ENCODE peak calls at places on chromosomes 2 and 18, in six cellular contexts. D, N, Y, H, S and V are unnamed samples.
A peak's percentile ranks its signal among the peaks of the same experiment; 100 is the strongest.

GRCh38 chr2:236572482-236572881 is 2.9 kb downstream of the ACKR3 start:
- DNase-seq in Y (no peak), N (no peak), S (no peak), H (peak; percentile 46), D (no peak), V (no peak)

GRCh38 chr2:42032796-42033195 is 15.0 kb upstream of the PKDCC start:
- DNase-seq in D (no peak), S (no peak), N (no peak), Y (no peak), H (no peak), V (no peak)

GRCh38 chr2:226798422-226799210 is 1.0 kb downstream of the IRS1 start:
- DNase-seq in N (peak; percentile 67), Y (peak; percentile 55), D (no peak), S (no peak), H (peak; percentile 76), V (peak; percentile 34)

GRCh38 chr2:47509981-47510380 is 107.0 kb downstream of the MSH2 start:
- DNase-seq in N (no peak), Y (no peak), D (no peak), S (no peak), H (no peak), V (no peak)

GRCh38 chr2:186059096-186059495 is 320.5 kb downstream of the FSIP2 start:
- DNase-seq in Y (peak; percentile 27), D (no peak), N (no peak), S (no peak), H (no peak), V (no peak)

GRCh38 chr2:216142540-216142939 is 33.4 kb downstream of the XRCC5 start:
- DNase-seq in N (no peak), D (no peak), Y (peak; percentile 91), S (no peak), H (no peak), V (no peak)

GRCh38 chr18:75156139-75156750 is 52.7 kb downstream of the PTGR3 start:
- DNase-seq in H (no peak), D (no peak), S (no peak), N (no peak), Y (no peak), V (no peak)

GRCh38 chr2:101967826-101968498 is 23.8 kb upstream of the IL1R2 start:
- DNase-seq in S (no peak), Y (no peak), H (no peak), D (peak; percentile 59), N (no peak), V (peak; percentile 86)

GRCh38 chr18:29147944-29148343 is 971.0 kb upstream of the CDH2 start:
- DNase-seq in S (no peak), H (no peak), D (no peak), N (no peak), Y (peak; percentile 85), V (no peak)
- H3K4me1 ChIP-seq in S (peaks cover 4% of the 10 kb centered on the region), H (no peaks in the 10 kb centered on the region), D (no peaks in the 10 kb centered on the region), N (no peaks in the 10 kb centered on the region), Y (no peaks in the 10 kb centered on the region), V (no peaks in the 10 kb centered on the region)

GRCh38 chr2:96305091-96305978 is at the start of gene SNRNP200:
- DNase-seq in S (peak; percentile 70), H (peak; percentile 91), D (peak; percentile 78), N (peak; percentile 93), Y (peak; percentile 72), V (peak; percentile 84)
- TF ChIP-seq POLR2A in S (peak; percentile 74), H (peak; percentile 82), D (peak; percentile 83), N (peak; percentile 86), Y (peak; percentile 59), V (peak; percentile 62)

GRCh38 chr2:232491139-232491780 is 3.6 kb upstream of the ECEL1 start:
- DNase-seq in N (no peak), H (peak; percentile 24), S (no peak), D (no peak), Y (no peak), V (no peak)
- TF ChIP-seq CTCF in N (no peak), H (no peak), S (no peak), D (no peak), Y (no peak), V (no peak)

GRCh38 chr18:12750076-12750707 is 47.4 kb downstream of the PSMG2 start:
- DNase-seq in Y (no peak), S (no peak), D (no peak), N (peak; percentile 40), H (no peak), V (no peak)

GRCh38 chr18:12748671-12749070 is 45.8 kb downstream of the PSMG2 start:
- DNase-seq in Y (peak; percentile 23), N (no peak), D (no peak), S (no peak), H (no peak), V (no peak)

GRCh38 chr18:12745095-12745820 is 42.4 kb downstream of the PSMG2 start:
- DNase-seq in Y (no peak), D (no peak), N (no peak), S (no peak), H (no peak), V (no peak)

GRCh38 chr18:12749136-12749535 is 46.3 kb downstream of the PSMG2 start:
- DNase-seq in S (no peak), Y (no peak), N (no peak), H (no peak), D (no peak), V (no peak)

GRCh38 chr18:12747530-12748315 is 44.9 kb downstream of the PSMG2 start:
- DNase-seq in H (no peak), Y (peak; percentile 10), S (no peak), N (no peak), D (no peak), V (no peak)
- H3K4me1 ChIP-seq in H (no peaks in the 10 kb centered on the region), Y (peaks cover 7% of the 10 kb centered on the region), S (peaks cover 14% of the 10 kb centered on the region), N (no peaks in the 10 kb centered on the region), D (no peaks in the 10 kb centered on the region), V (no peaks in the 10 kb centered on the region)

GRCh38 chr2:6888724-6889123 is 11.1 kb downstream of the RSAD2 start:
- DNase-seq in Y (no peak), D (no peak), S (no peak), N (no peak), H (no peak), V (no peak)

GRCh38 chr2:6896930-6897759 is 19.6 kb downstream of the RSAD2 start:
- DNase-seq in H (no peak), D (no peak), Y (peak; percentile 10), S (no peak), N (no peak), V (no peak)

GRCh38 chr2:6893876-6894482 is 16.4 kb downstream of the RSAD2 start:
- DNase-seq in H (no peak), N (no peak), S (no peak), D (no peak), Y (no peak), V (no peak)
- TF ChIP-seq POLR2A in H (no peak), N (no peak), S (no peak), D (no peak), Y (no peak), V (no peak)

GRCh38 chr18:54228364-54228763 is 3.9 kb upstream of the MBD2 start:
- DNase-seq in Y (no peak), N (no peak), H (no peak), S (no peak), D (no peak), V (no peak)

GRCh38 chr18:54223568-54224241 is 764 bp downstream of the MBD2 start:
- DNase-seq in D (peak; percentile 70), N (peak; percentile 86), S (no peak), Y (peak; percentile 92), H (peak; percentile 60), V (peak; percentile 72)

GRCh38 chr18:54220406-54220805 is 4.1 kb downstream of the MBD2 start:
- DNase-seq in Y (no peak), S (no peak), N (no peak), H (no peak), D (no peak), V (no peak)

GRCh38 chr18:54222922-54223567 is 1.4 kb downstream of the MBD2 start:
- DNase-seq in N (no peak), S (no peak), Y (no peak), H (no peak), D (no peak), V (peak; percentile 23)

DNA sequence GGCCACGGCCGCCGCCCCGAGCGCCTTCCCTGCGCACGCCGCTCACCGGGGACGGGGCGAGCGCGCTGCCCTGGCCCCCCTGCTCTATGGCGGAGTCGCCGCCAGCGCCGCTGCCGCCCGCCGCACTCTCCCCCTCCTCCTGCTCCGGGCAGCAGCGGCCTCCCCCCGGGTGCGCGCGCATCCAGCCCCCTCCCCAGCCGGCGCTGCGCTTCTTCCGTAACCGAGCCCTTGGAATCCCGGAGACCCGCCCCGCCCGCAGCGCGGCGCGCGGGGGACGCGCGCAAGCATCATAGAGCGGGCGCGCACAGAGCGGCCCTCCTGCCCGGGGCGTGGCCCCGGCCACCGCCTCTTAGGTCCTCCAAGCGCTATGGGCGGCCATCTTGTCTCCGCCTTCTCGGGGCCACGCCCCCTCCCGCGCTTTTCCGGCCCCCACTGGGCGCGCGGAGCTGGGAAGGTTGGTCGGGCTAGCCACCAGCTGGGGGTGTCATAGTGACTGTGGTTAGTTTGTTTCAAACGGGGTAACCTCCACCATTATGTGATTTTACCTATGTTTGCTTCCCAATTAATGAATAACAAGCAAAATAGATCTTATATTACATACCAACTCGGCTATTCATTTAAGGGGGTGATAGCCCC is at the start of gene MBD2:
- DNase-seq in N (peak; percentile 96), Y (peak; percentile 93), H (peak; percentile 96), D (peak; percentile 82), S (peak; percentile 36), V (peak; percentile 93)
- TF ChIP-seq CTCF in N (peak; percentile 13), Y (peak; percentile 24), H (no peak), D (peak; percentile 28), S (no peak), V (peak; percentile 38)

GRCh38 chr2:74001121-74001520 is 16.4 kb downstream of the TET3 start:
- DNase-seq in N (no peak), Y (peak; percentile 50), H (no peak), S (no peak), D (no peak), V (no peak)
- H3K4me1 ChIP-seq in N (peaks cover 6% of the 10 kb centered on the region), Y (peaks cover 30% of the 10 kb centered on the region), H (peaks cover 27% of the 10 kb centered on the region), S (peaks cover 27% of the 10 kb centered on the region), D (no peaks in the 10 kb centered on the region), V (peaks cover 12% of the 10 kb centered on the region)